ENCODE peak calls at places on chromosomes 16 and 17, in eight cellular contexts. One of them, this sample, is unnamed.

GRCh38 chr16:50121721-50122445 is 31.2 kb upstream of the TENT4B start:
- DNase-seq in NCI-H1417: no peak
- DNase-seq in right cardiac atrium: no peak
- DNase-seq in CD4-positive, alpha-beta T cell: peak
- DNase-seq in activated naive CD8-positive, alpha-beta T cell treated with anti-CD3 and anti-CD28 coated beads, Interleukin-2, amount 50 U/mL, for 16 hours: no peak
- DNase-seq in LoVo: no peak
- DNase-seq in fibroblast of villous mesenchyme: no peak
- DNase-seq in endodermal cell: no peak
- DNase-seq in this sample: no peak

GRCh38 chr17:47099451-47099986 is 89.6 kb downstream of the CDC27 start:
- DNase-seq in NCI-H1417: no peak
- DNase-seq in right cardiac atrium: peak
- DNase-seq in CD4-positive, alpha-beta T cell: no peak
- DNase-seq in activated naive CD8-positive, alpha-beta T cell treated with anti-CD3 and anti-CD28 coated beads, Interleukin-2, amount 50 U/mL, for 16 hours: no peak
- DNase-seq in LoVo: no peak
- DNase-seq in fibroblast of villous mesenchyme: no peak
- DNase-seq in endodermal cell: peak
- DNase-seq in this sample: no peak

GRCh38 chr16:253833-254232 is 19.2 kb downstream of the FAM234A start:
- DNase-seq in NCI-H1417: no peak
- DNase-seq in right cardiac atrium: peak
- DNase-seq in CD4-positive, alpha-beta T cell: no peak
- DNase-seq in activated naive CD8-positive, alpha-beta T cell treated with anti-CD3 and anti-CD28 coated beads, Interleukin-2, amount 50 U/mL, for 16 hours: no peak
- DNase-seq in LoVo: no peak
- DNase-seq in fibroblast of villous mesenchyme: no peak
- DNase-seq in endodermal cell: no peak
- DNase-seq in this sample: no peak

GRCh38 chr16:23523321-23523720 is 13.0 kb upstream of the GGA2 start:
- DNase-seq in NCI-H1417: no peak
- DNase-seq in right cardiac atrium: no peak
- DNase-seq in CD4-positive, alpha-beta T cell: no peak
- DNase-seq in activated naive CD8-positive, alpha-beta T cell treated with anti-CD3 and anti-CD28 coated beads, Interleukin-2, amount 50 U/mL, for 16 hours: no peak
- DNase-seq in LoVo: no peak
- DNase-seq in fibroblast of villous mesenchyme: no peak
- DNase-seq in endodermal cell: no peak
- DNase-seq in this sample: no peak

GRCh38 chr16:70482624-70483023 is 28.2 kb downstream of the FCSK start:
- DNase-seq in NCI-H1417: no peak
- DNase-seq in right cardiac atrium: no peak
- DNase-seq in CD4-positive, alpha-beta T cell: no peak
- DNase-seq in activated naive CD8-positive, alpha-beta T cell treated with anti-CD3 and anti-CD28 coated beads, Interleukin-2, amount 50 U/mL, for 16 hours: no peak
- DNase-seq in LoVo: no peak
- DNase-seq in fibroblast of villous mesenchyme: no peak
- DNase-seq in endodermal cell: no peak
- DNase-seq in this sample: no peak

GRCh38 chr16:2856061-2856670 is 1.8 kb downstream of the PRSS22 start:
- DNase-seq in NCI-H1417: peak
- DNase-seq in right cardiac atrium: no peak
- DNase-seq in CD4-positive, alpha-beta T cell: no peak
- DNase-seq in activated naive CD8-positive, alpha-beta T cell treated with anti-CD3 and anti-CD28 coated beads, Interleukin-2, amount 50 U/mL, for 16 hours: no peak
- DNase-seq in LoVo: no peak
- DNase-seq in fibroblast of villous mesenchyme: no peak
- DNase-seq in endodermal cell: peak
- DNase-seq in this sample: no peak

GRCh38 chr16:7679899-7680298 is 347.3 kb downstream of the RBFOX1 start:
- DNase-seq in NCI-H1417: no peak
- DNase-seq in right cardiac atrium: no peak
- DNase-seq in CD4-positive, alpha-beta T cell: no peak
- DNase-seq in activated naive CD8-positive, alpha-beta T cell treated with anti-CD3 and anti-CD28 coated beads, Interleukin-2, amount 50 U/mL, for 16 hours: no peak
- DNase-seq in LoVo: no peak
- DNase-seq in fibroblast of villous mesenchyme: no peak
- DNase-seq in endodermal cell: no peak
- DNase-seq in this sample: no peak

GRCh38 chr16:27929818-27930217 is 133.7 kb downstream of the GSG1L start:
- DNase-seq in NCI-H1417: no peak
- DNase-seq in right cardiac atrium: no peak
- DNase-seq in CD4-positive, alpha-beta T cell: no peak
- DNase-seq in activated naive CD8-positive, alpha-beta T cell treated with anti-CD3 and anti-CD28 coated beads, Interleukin-2, amount 50 U/mL, for 16 hours: no peak
- DNase-seq in LoVo: no peak
- DNase-seq in fibroblast of villous mesenchyme: no peak
- DNase-seq in endodermal cell: no peak
- DNase-seq in this sample: no peak

GRCh38 chr17:42130310-42130936 is 7.8 kb downstream of the HSPB9 start:
- DNase-seq in NCI-H1417: no peak
- DNase-seq in right cardiac atrium: no peak
- DNase-seq in CD4-positive, alpha-beta T cell: no peak
- DNase-seq in activated naive CD8-positive, alpha-beta T cell treated with anti-CD3 and anti-CD28 coated beads, Interleukin-2, amount 50 U/mL, for 16 hours: no peak
- DNase-seq in LoVo: no peak
- DNase-seq in fibroblast of villous mesenchyme: no peak
- DNase-seq in endodermal cell: peak
- DNase-seq in this sample: no peak

GRCh38 chr16:86110134-86110533 is 211.2 kb downstream of the IRF8 start:
- DNase-seq in NCI-H1417: no peak
- DNase-seq in right cardiac atrium: no peak
- DNase-seq in CD4-positive, alpha-beta T cell: no peak
- DNase-seq in activated naive CD8-positive, alpha-beta T cell treated with anti-CD3 and anti-CD28 coated beads, Interleukin-2, amount 50 U/mL, for 16 hours: no peak
- DNase-seq in LoVo: no peak
- DNase-seq in fibroblast of villous mesenchyme: no peak
- DNase-seq in endodermal cell: no peak
- DNase-seq in this sample: no peak

GRCh38 chr16:56190903-56191806 is at the start of gene GNAO1:
- DNase-seq in NCI-H1417: peak
- DNase-seq in right cardiac atrium: peak
- DNase-seq in CD4-positive, alpha-beta T cell: peak
- DNase-seq in activated naive CD8-positive, alpha-beta T cell treated with anti-CD3 and anti-CD28 coated beads, Interleukin-2, amount 50 U/mL, for 16 hours: no peak
- DNase-seq in LoVo: no peak
- DNase-seq in fibroblast of villous mesenchyme: peak
- DNase-seq in endodermal cell: peak
- DNase-seq in this sample: no peak

GRCh38 chr16:70789231-70789926 is 11.6 kb downstream of the VAC14 start:
- DNase-seq in NCI-H1417: no peak
- DNase-seq in right cardiac atrium: peak
- DNase-seq in CD4-positive, alpha-beta T cell: no peak
- DNase-seq in activated naive CD8-positive, alpha-beta T cell treated with anti-CD3 and anti-CD28 coated beads, Interleukin-2, amount 50 U/mL, for 16 hours: no peak
- DNase-seq in LoVo: no peak
- DNase-seq in fibroblast of villous mesenchyme: peak
- DNase-seq in endodermal cell: peak
- DNase-seq in this sample: no peak

GRCh38 chr17:78130439-78131101 is at the start of gene TMC8:
- DNase-seq in NCI-H1417: peak
- DNase-seq in right cardiac atrium: peak
- DNase-seq in CD4-positive, alpha-beta T cell: peak
- DNase-seq in activated naive CD8-positive, alpha-beta T cell treated with anti-CD3 and anti-CD28 coated beads, Interleukin-2, amount 50 U/mL, for 16 hours: no peak
- DNase-seq in LoVo: no peak
- DNase-seq in fibroblast of villous mesenchyme: no peak
- DNase-seq in endodermal cell: peak
- DNase-seq in this sample: peak

GRCh38 chr17:40090234-40091111 is 9.9 kb downstream of the NR1D1 start:
- DNase-seq in NCI-H1417: no peak
- DNase-seq in right cardiac atrium: no peak
- DNase-seq in CD4-positive, alpha-beta T cell: no peak
- DNase-seq in activated naive CD8-positive, alpha-beta T cell treated with anti-CD3 and anti-CD28 coated beads, Interleukin-2, amount 50 U/mL, for 16 hours: no peak
- DNase-seq in LoVo: no peak
- DNase-seq in fibroblast of villous mesenchyme: no peak
- DNase-seq in endodermal cell: no peak
- DNase-seq in this sample: no peak

GRCh38 chr17:47989700-47990099 is 18.8 kb downstream of the CDK5RAP3 start:
- DNase-seq in NCI-H1417: no peak
- DNase-seq in right cardiac atrium: no peak
- DNase-seq in CD4-positive, alpha-beta T cell: no peak
- DNase-seq in activated naive CD8-positive, alpha-beta T cell treated with anti-CD3 and anti-CD28 coated beads, Interleukin-2, amount 50 U/mL, for 16 hours: no peak
- DNase-seq in LoVo: no peak
- DNase-seq in fibroblast of villous mesenchyme: no peak
- DNase-seq in endodermal cell: no peak
- DNase-seq in this sample: no peak

GRCh38 chr16:48911700-48912099 is 301.7 kb upstream of the N4BP1 start:
- DNase-seq in NCI-H1417: no peak
- DNase-seq in right cardiac atrium: no peak
- DNase-seq in CD4-positive, alpha-beta T cell: no peak
- DNase-seq in activated naive CD8-positive, alpha-beta T cell treated with anti-CD3 and anti-CD28 coated beads, Interleukin-2, amount 50 U/mL, for 16 hours: no peak
- DNase-seq in LoVo: peak
- DNase-seq in fibroblast of villous mesenchyme: no peak
- DNase-seq in endodermal cell: peak
- DNase-seq in this sample: no peak

GRCh38 chr16:14302031-14302398 is 230.9 kb downstream of the MRTFB start:
- DNase-seq in NCI-H1417: peak
- DNase-seq in right cardiac atrium: peak
- DNase-seq in CD4-positive, alpha-beta T cell: no peak
- DNase-seq in activated naive CD8-positive, alpha-beta T cell treated with anti-CD3 and anti-CD28 coated beads, Interleukin-2, amount 50 U/mL, for 16 hours: no peak
- DNase-seq in LoVo: peak
- DNase-seq in fibroblast of villous mesenchyme: peak
- DNase-seq in endodermal cell: peak
- DNase-seq in this sample: no peak

GRCh38 chr16:69927056-69927757 is 23.9 kb upstream of the CLEC18A start:
- DNase-seq in NCI-H1417: no peak
- DNase-seq in right cardiac atrium: peak
- DNase-seq in CD4-positive, alpha-beta T cell: no peak
- DNase-seq in activated naive CD8-positive, alpha-beta T cell treated with anti-CD3 and anti-CD28 coated beads, Interleukin-2, amount 50 U/mL, for 16 hours: no peak
- DNase-seq in LoVo: no peak
- DNase-seq in fibroblast of villous mesenchyme: peak
- DNase-seq in endodermal cell: no peak
- DNase-seq in this sample: no peak

GRCh38 chr16:55508941-55509920 is at the start of gene LPCAT2:
- DNase-seq in NCI-H1417: peak
- DNase-seq in right cardiac atrium: peak
- DNase-seq in CD4-positive, alpha-beta T cell: no peak
- DNase-seq in activated naive CD8-positive, alpha-beta T cell treated with anti-CD3 and anti-CD28 coated beads, Interleukin-2, amount 50 U/mL, for 16 hours: no peak
- DNase-seq in LoVo: peak
- DNase-seq in fibroblast of villous mesenchyme: peak
- DNase-seq in endodermal cell: peak
- DNase-seq in this sample: no peak

GRCh38 chr16:9077001-9077809 is 14.2 kb upstream of the HAPSTR1 start:
- DNase-seq in NCI-H1417: no peak
- DNase-seq in right cardiac atrium: no peak
- DNase-seq in CD4-positive, alpha-beta T cell: no peak
- DNase-seq in activated naive CD8-positive, alpha-beta T cell treated with anti-CD3 and anti-CD28 coated beads, Interleukin-2, amount 50 U/mL, for 16 hours: no peak
- DNase-seq in LoVo: peak
- DNase-seq in fibroblast of villous mesenchyme: peak
- DNase-seq in endodermal cell: no peak
- DNase-seq in this sample: no peak

GRCh38 chr16:4327782-4328579 is 12.1 kb downstream of the GLIS2 start:
- DNase-seq in NCI-H1417: peak
- DNase-seq in right cardiac atrium: peak
- DNase-seq in CD4-positive, alpha-beta T cell: peak
- DNase-seq in activated naive CD8-positive, alpha-beta T cell treated with anti-CD3 and anti-CD28 coated beads, Interleukin-2, amount 50 U/mL, for 16 hours: peak
- DNase-seq in LoVo: no peak
- DNase-seq in fibroblast of villous mesenchyme: peak
- DNase-seq in endodermal cell: peak
- DNase-seq in this sample: no peak

GRCh38 chr16:29710227-29711219 is 31.5 kb downstream of the QPRT start:
- DNase-seq in NCI-H1417: peak
- DNase-seq in right cardiac atrium: no peak
- DNase-seq in CD4-positive, alpha-beta T cell: peak
- DNase-seq in activated naive CD8-positive, alpha-beta T cell treated with anti-CD3 and anti-CD28 coated beads, Interleukin-2, amount 50 U/mL, for 16 hours: no peak
- DNase-seq in LoVo: peak
- DNase-seq in fibroblast of villous mesenchyme: peak
- DNase-seq in endodermal cell: peak
- DNase-seq in this sample: no peak

GRCh38 chr17:1629647-1630310 is 1.1 kb upstream of the SLC43A2 start:
- DNase-seq in NCI-H1417: peak
- DNase-seq in right cardiac atrium: peak
- DNase-seq in CD4-positive, alpha-beta T cell: peak
- DNase-seq in activated naive CD8-positive, alpha-beta T cell treated with anti-CD3 and anti-CD28 coated beads, Interleukin-2, amount 50 U/mL, for 16 hours: peak
- DNase-seq in LoVo: no peak
- DNase-seq in fibroblast of villous mesenchyme: peak
- DNase-seq in endodermal cell: peak
- DNase-seq in this sample: peak

This sample was measured in stimulated activated CD8-positive, alpha-beta memory T cell treated with anti-CD3 and anti-CD28 coated beads, Interleukin-4, amount 100 ng/mL, for 4 hours.